ENCODE peak calls at places on chromosomes 1 and 21, in nine cellular contexts. Z, T, C, Q, F, N, O, E and X are unnamed samples.

GRCh38 chr1:974687-975328 is 7.1 kb downstream of the PERM1 start:
- DNase-seq in Z (no peak), T (no peak), C (no peak), Q (no peak), F (no peak), N (no peak), O (no peak), E (no peak), X (no peak)

GRCh38 chr1:117106478-117106877 is 15.1 kb downstream of the TRIM45 start:
- DNase-seq in Z (no peak), T (no peak), C (no peak), Q (no peak), F (no peak), N (no peak), O (no peak), E (no peak), X (no peak)

GRCh38 chr1:173329747-173330146 is 122.6 kb upstream of the TNFSF4 start:
- DNase-seq in Z (no peak), T (no peak), C (no peak), Q (no peak), F (peak; percentile 63), N (no peak), O (peak; percentile 51), E (no peak), X (no peak)

GRCh38 chr1:93649231-93649630 is 32.4 kb downstream of the BCAR3 start:
- DNase-seq in Z (no peak), T (no peak), C (no peak), Q (no peak), F (peak; percentile 38), N (no peak), O (no peak), E (no peak), X (no peak)

GRCh38 chr1:156251527-156251926 is 3.7 kb upstream of the PAQR6 start:
- DNase-seq in Z (no peak), T (no peak), C (no peak), Q (no peak), F (no peak), N (no peak), O (no peak), E (peak; percentile 85), X (no peak)

GRCh38 chr1:155000475-155000724 is 2.2 kb upstream of the ZBTB7B start:
- DNase-seq in Z (peak; percentile 74), T (no peak), C (no peak), Q (no peak), F (peak; percentile 38), N (no peak), O (no peak), E (no peak), X (no peak)

GRCh38 chr1:29349871-29350491 is 113.7 kb downstream of the PTPRU start:
- DNase-seq in Z (peak; percentile 59), T (no peak), C (no peak), Q (no peak), F (no peak), N (no peak), O (no peak), E (no peak), X (no peak)

GRCh38 chr1:115506523-115507255 is 135.1 kb upstream of the VANGL1 start:
- DNase-seq in Z (no peak), T (no peak), C (no peak), Q (no peak), F (peak; percentile 13), N (no peak), O (peak; percentile 56), E (no peak), X (no peak)

GRCh38 chr1:103489881-103490280 is 35.6 kb upstream of the RNPC3 start:
- DNase-seq in Z (no peak), T (no peak), C (no peak), Q (peak; percentile 17), F (peak; percentile 15), N (no peak), O (no peak), E (no peak), X (peak; percentile 43)

GRCh38 chr1:206609229-206609991 is 2.9 kb downstream of the EIF2D start:
- DNase-seq in Z (no peak), T (no peak), C (no peak), Q (no peak), F (no peak), N (no peak), O (no peak), E (no peak), X (no peak)

GRCh38 chr1:1761504-1762376 is 16.5 kb downstream of the NADK start:
- DNase-seq in Z (no peak), T (no peak), C (no peak), Q (no peak), F (no peak), N (no peak), O (peak; percentile 1), E (no peak), X (no peak)

GRCh38 chr1:159991513-159991912 is 37.5 kb upstream of the SLAMF9 start:
- DNase-seq in Z (no peak), T (peak; percentile 8), C (no peak), Q (peak; percentile 7), F (peak; percentile 4), N (no peak), O (peak; percentile 76), E (no peak), X (peak; percentile 42)

GRCh38 chr21:35940074-35940927 is 120.0 kb downstream of the SETD4 start:
- DNase-seq in Z (peak; percentile 87), T (peak; percentile 48), C (peak; percentile 86), Q (peak; percentile 80), F (peak; percentile 88), N (peak; percentile 68), O (peak; percentile 86), E (peak; percentile 34), X (peak; percentile 83)

GRCh38 chr21:32562426-32562825 is 22.9 kb downstream of the TCP10L start:
- DNase-seq in Z (peak; percentile 15), T (no peak), C (peak; percentile 62), Q (peak; percentile 77), F (peak; percentile 85), N (no peak), O (no peak), E (no peak), X (peak; percentile 55)

GRCh38 chr21:41578708-41579107 is 70.8 kb upstream of the TMPRSS2 start:
- DNase-seq in Z (no peak), T (no peak), C (no peak), Q (no peak), F (no peak), N (no peak), O (no peak), E (no peak), X (no peak)

GRCh38 chr1:212470059-212470458 is 37.3 kb downstream of the NENF start:
- DNase-seq in Z (no peak), T (no peak), C (no peak), Q (no peak), F (peak; percentile 99), N (peak; percentile 46), O (peak; percentile 99), E (no peak), X (peak; percentile 69)

GRCh38 chr1:50860702-50861101 is 99.4 kb downstream of the FAF1 start:
- DNase-seq in Z (no peak), T (no peak), C (no peak), Q (no peak), F (no peak), N (no peak), O (no peak), E (no peak), X (no peak)

GRCh38 chr1:33588726-33589125 is 116.3 kb downstream of the ZSCAN20 start:
- DNase-seq in Z (no peak), T (no peak), C (no peak), Q (no peak), F (no peak), N (no peak), O (no peak), E (no peak), X (no peak)

GRCh38 chr1:162035241-162035640 is 11.6 kb upstream of the OLFML2B start:
- DNase-seq in Z (peak; percentile 32), T (no peak), C (no peak), Q (no peak), F (peak; percentile 26), N (no peak), O (peak; percentile 72), E (no peak), X (no peak)

GRCh38 chr1:40042337-40042736 is 1.8 kb downstream of the CAP1 start:
- DNase-seq in Z (no peak), T (no peak), C (no peak), Q (no peak), F (peak; percentile 56), N (no peak), O (peak; percentile 32), E (no peak), X (no peak)
- H3K27ac ChIP-seq in Z (no peak overlapping the region), T (no peak overlapping the region), C (no peak overlapping the region), Q (peak overlapping the region; percentile 73), F (peak overlapping the region; percentile 65), N (no peak overlapping the region), O (no peak overlapping the region), E (no peak overlapping the region), X (no peak overlapping the region)

GRCh38 chr1:3883194-3883920 is 16.7 kb downstream of the C1orf174 start:
- DNase-seq in Z (no peak), T (no peak), C (no peak), Q (no peak), F (no peak), N (no peak), O (no peak), E (no peak), X (no peak)
- TF ChIP-seq EZH2phosphoT487 in Z (no peak), T (no peak), C (no peak), Q (no peak), F (no peak), N (no peak), O (no peak), E (no peak), X (no peak)

GRCh38 chr1:61121631-61122030 is 39.3 kb downstream of the NFIA start:
- DNase-seq in Z (no peak), T (no peak), C (no peak), Q (no peak), F (peak; percentile 51), N (no peak), O (no peak), E (no peak), X (no peak)

GRCh38 chr1:61120998-61121397 is 38.6 kb downstream of the NFIA start:
- DNase-seq in Z (no peak), T (no peak), C (no peak), Q (no peak), F (peak; percentile 76), N (no peak), O (no peak), E (no peak), X (no peak)

GRCh38 chr1:61123321-61123720 is 41.0 kb downstream of the NFIA start:
- DNase-seq in Z (no peak), T (no peak), C (no peak), Q (no peak), F (no peak), N (no peak), O (no peak), E (no peak), X (no peak)

GRCh38 chr1:61124078-61124477 is 41.7 kb downstream of the NFIA start:
- DNase-seq in Z (no peak), T (no peak), C (no peak), Q (no peak), F (no peak), N (no peak), O (no peak), E (no peak), X (no peak)

GRCh38 chr1:61122389-61122788 is 40.0 kb downstream of the NFIA start:
- DNase-seq in Z (no peak), T (no peak), C (no peak), Q (no peak), F (no peak), N (no peak), O (no peak), E (no peak), X (no peak)
- H3K27ac ChIP-seq in Z (no peak overlapping the region), T (no peak overlapping the region), C (no peak overlapping the region), Q (no peak overlapping the region), F (no peak overlapping the region), N (no peak overlapping the region), O (no peak overlapping the region), E (no peak overlapping the region), X (no peak overlapping the region)

GRCh38 chr1:5718716-5719632 is 273.3 kb downstream of the NPHP4 start:
- DNase-seq in Z (no peak), T (no peak), C (peak; percentile 67), Q (no peak), F (no peak), N (no peak), O (no peak), E (no peak), X (no peak)
- TF ChIP-seq EZH2phosphoT487 in Z (no peak), T (no peak), C (no peak), Q (no peak), F (no peak), N (no peak), O (no peak), E (no peak), X (no peak)